ENCODE peak calls at places on chromosome 6, in five cellular contexts. G is Ammon's horn, P is pancreas, M is EL, D is neural crest cell. K is an unnamed sample.

GRCh38 chr6:87636313-87636712 is 46.4 kb downstream of the ORC3 start:
- DNase-seq in D (no peak), P (no peak), G (no peak), M (no peak), K (no peak)

GRCh38 chr6:45377041-45377554 is 636 bp downstream of the SUPT3H start:
- DNase-seq in M (no peak), D (no peak), G (no peak), P (no peak), K (no peak)

GRCh38 chr6:1798965-1799325 is 189.2 kb downstream of the FOXC1 start:
- DNase-seq in G (no peak), D (no peak), P (no peak), M (no peak), K (no peak)

GRCh38 chr6:163837681-163838431 is 423.3 kb downstream of the QKI start:
- DNase-seq in M (peak), P (no peak), G (peak), D (peak), K (peak)

GRCh38 chr6:144055121-144055931 is 40.0 kb downstream of the SF3B5 start:
- DNase-seq in P (no peak), M (no peak), G (peak), D (no peak), K (no peak)

GRCh38 chr6:113824411-113824810 is 32.7 kb upstream of the MARCKS start:
- DNase-seq in P (no peak), M (no peak), G (peak), D (no peak), K (no peak)

GRCh38 chr6:1607557-1608221 is 2.0 kb upstream of the FOXC1 start:
- DNase-seq in D (no peak), G (no peak), M (no peak), P (no peak), K (peak)

GRCh38 chr6:44674226-44675155 is 287.0 kb downstream of the CDC5L start:
- DNase-seq in M (no peak), D (no peak), G (no peak), P (no peak), K (no peak)

GRCh38 chr6:165804331-165805066 is 141.5 kb upstream of the PDE10A start:
- DNase-seq in M (no peak), D (no peak), P (peak), G (no peak), K (peak)

GRCh38 chr6:7761047-7761446 is 35.1 kb downstream of the BMP6 start:
- DNase-seq in D (no peak), P (no peak), G (no peak), M (no peak), K (no peak)

GRCh38 chr6:138025528-138025941 is 81.7 kb downstream of the PERP start:
- DNase-seq in M (no peak), D (no peak), G (no peak), P (no peak), K (no peak)

GRCh38 chr6:37860226-37860839 is 40.8 kb downstream of the ZFAND3 start:
- DNase-seq in D (peak), M (peak), P (no peak), G (peak), K (no peak)

GRCh38 chr6:138817799-138818198 is 21.9 kb downstream of the ECT2L start:
- DNase-seq in P (no peak), M (peak), D (no peak), G (no peak), K (no peak)

GRCh38 chr6:43870660-43871061 is 100.7 kb downstream of the VEGFA start:
- DNase-seq in P (no peak), D (no peak), G (peak), M (no peak), K (no peak)

GRCh38 chr6:44805239-44805849 is 417.8 kb downstream of the CDC5L start:
- DNase-seq in M (peak), D (no peak), G (no peak), P (no peak), K (no peak)

GRCh38 chr6:40509163-40509562 is 78.0 kb downstream of the LRFN2 start:
- DNase-seq in D (no peak), M (no peak), P (no peak), G (no peak), K (no peak)

GRCh38 chr6:13445005-13445743 is 42.2 kb downstream of the GFOD1 start:
- DNase-seq in M (peak), G (peak), D (no peak), P (peak), K (peak)

GRCh38 chr6:55953384-55953783 is 78.0 kb upstream of the BMP5 start:
- DNase-seq in G (peak), M (peak), D (no peak), P (no peak), K (no peak)

GRCh38 chr6:4396032-4396431 is 260.7 kb upstream of the ECI2 start:
- DNase-seq in G (no peak), P (no peak), M (no peak), D (no peak), K (no peak)

GRCh38 chr6:39884696-39885095 is 49.6 kb downstream of the MOCS1 start:
- DNase-seq in M (peak), D (no peak), G (no peak), P (no peak), K (no peak)

GRCh38 chr6:100475554-100476325 is 11.0 kb upstream of the SIM1 start:
- DNase-seq in P (no peak), G (no peak), D (no peak), M (peak), K (no peak)

GRCh38 chr6:77620290-77620882 is 32.5 kb upstream of the MEI4 start:
- DNase-seq in G (no peak), M (no peak), D (peak), P (no peak), K (peak)

GRCh38 chr6:35719830-35720733 is 16.8 kb upstream of the ARMC12 start:
- DNase-seq in G (peak), M (peak), P (no peak), D (no peak), K (peak)

K was measured in glutamatergic neuron.